ENCODE peak calls at places on chromosomes 7 and 10, in four cellular contexts. P is K562, E is GM12878, A is H1. Z is an unnamed sample.

GRCh38 chr10:92187101-92187500 is 103.8 kb downstream of the CPEB3 start:
- DNase-seq in P (no peak), A (no peak), E (no peak), Z (no peak)

GRCh38 chr10:2890093-2890492 is 177.3 kb upstream of the PFKP start:
- DNase-seq in A (no peak), P (no peak), E (no peak), Z (no peak)

GRCh38 chr10:59585046-59585700 is 124.5 kb downstream of the SLC16A9 start:
- DNase-seq in E (no peak), A (no peak), P (no peak), Z (no peak)

GRCh38 chr7:129612112-129613015 is 844 bp downstream of the NRF1 start:
- DNase-seq in E (no peak), A (no peak), P (peak), Z (no peak)

GRCh38 chr7:157561523-157561785 is 224.7 kb downstream of the DNAJB6 start:
- DNase-seq in A (no peak), P (no peak), E (no peak), Z (no peak)

GRCh38 chr7:144835166-144835611 is 664 bp downstream of the TPK1 start:
- DNase-seq in P (peak), A (no peak), E (peak), Z (peak)

GRCh38 chr10:17562572-17562971 is 54.6 kb downstream of the HACD1 start:
- DNase-seq in A (no peak), E (no peak), P (peak), Z (no peak)

GRCh38 chr7:128259131-128260056 is 18.3 kb downstream of the LEP start:
- DNase-seq in A (no peak), P (peak), E (no peak), Z (no peak)

GRCh38 chr7:22787936-22788335 is 34.7 kb downstream of the TOMM7 start:
- DNase-seq in P (no peak), A (no peak), E (no peak), Z (no peak)

GRCh38 chr7:82567841-82568240 is 124.3 kb upstream of the CACNA2D1 start:
- DNase-seq in P (no peak), E (no peak), A (no peak), Z (no peak)

GRCh38 chr10:34503704-34504103 is 311.4 kb downstream of the PARD3 start:
- DNase-seq in A (no peak), P (no peak), E (no peak), Z (no peak)

GRCh38 chr7:91565499-91566331 is 301.5 kb downstream of the FZD1 start:
- DNase-seq in E (no peak), P (no peak), A (no peak), Z (peak)

GRCh38 chr7:33650828-33651227 is 254.5 kb upstream of the BMPER start:
- DNase-seq in E (no peak), A (no peak), P (no peak), Z (no peak)

GRCh38 chr10:127029061-127029460 is 123.8 kb downstream of the DOCK1 start:
- DNase-seq in P (no peak), E (no peak), A (no peak), Z (no peak)

GRCh38 chr10:29223311-29223710 is 65.6 kb upstream of the LYZL1 start:
- DNase-seq in E (no peak), A (no peak), P (no peak), Z (no peak)

GRCh38 chr7:79709574-79710409 is 256.3 kb upstream of the MAGI2 start:
- DNase-seq in A (no peak), E (no peak), P (no peak), Z (no peak)

GRCh38 chr10:6120691-6121090 is 31.9 kb downstream of the RBM17 start:
- DNase-seq in P (no peak), E (no peak), A (no peak), Z (no peak)

GRCh38 chr10:98694014-98694413 is 247.3 kb upstream of the HPS1 start:
- DNase-seq in A (no peak), P (no peak), E (no peak), Z (no peak)

GRCh38 chr10:15237351-15237750 is 68.9 kb upstream of the NMT2 start:
- DNase-seq in P (no peak), A (no peak), E (no peak), Z (no peak)

GRCh38 chr7:99267530-99268360 is 4.9 kb upstream of the MYH16 start:
- DNase-seq in A (no peak), P (no peak), E (no peak), Z (peak)

GRCh38 chr10:22631185-22631584 is 83.2 kb downstream of the PIP4K2A start:
- DNase-seq in E (no peak), A (no peak), P (no peak), Z (no peak)

GRCh38 chr7:138431517-138431916 is 28.5 kb upstream of the TRIM24 start:
- DNase-seq in E (no peak), P (peak), A (no peak), Z (no peak)

GRCh38 chr7:22854158-22855048 is 31.8 kb upstream of the TOMM7 start:
- DNase-seq in E (peak), A (peak), P (peak), Z (peak)

GRCh38 chr10:86596266-86596665 is 58.1 kb upstream of the OPN4 start:
- DNase-seq in A (no peak), P (no peak), E (no peak), Z (no peak)

GRCh38 chr10:133292919-133293809 is 15.5 kb downstream of the TUBGCP2 start:
- DNase-seq in E (no peak), P (no peak), A (no peak), Z (no peak)

GRCh38 chr10:54985732-54986131 is 184.7 kb upstream of the PCDH15 start:
- DNase-seq in E (no peak), A (no peak), P (peak), Z (peak)

GRCh38 chr10:77264107-77264506 is 373.5 kb downstream of the KCNMA1 start:
- DNase-seq in E (peak), P (no peak), A (no peak), Z (no peak)

GRCh38 chr7:32928785-32929184 is 28.5 kb upstream of the FKBP9 start:
- DNase-seq in E (no peak), A (no peak), P (no peak), Z (no peak)

GRCh38 chr7:55132890-55133551 is 114.2 kb downstream of the EGFR start:
- DNase-seq in P (peak), A (no peak), E (no peak), Z (peak)

GRCh38 chr7:141232286-141233051 is 158.6 kb downstream of the TMEM178B start:
- DNase-seq in P (no peak), A (no peak), E (no peak), Z (no peak)

GRCh38 chr7:13327669-13328068 is 640.2 kb downstream of the ARL4A start:
- DNase-seq in P (no peak), A (no peak), E (no peak), Z (no peak)
- TF ChIP-seq TAF1 in P (no peak), A (no peak), E (no peak), Z (no peak)

DNA sequence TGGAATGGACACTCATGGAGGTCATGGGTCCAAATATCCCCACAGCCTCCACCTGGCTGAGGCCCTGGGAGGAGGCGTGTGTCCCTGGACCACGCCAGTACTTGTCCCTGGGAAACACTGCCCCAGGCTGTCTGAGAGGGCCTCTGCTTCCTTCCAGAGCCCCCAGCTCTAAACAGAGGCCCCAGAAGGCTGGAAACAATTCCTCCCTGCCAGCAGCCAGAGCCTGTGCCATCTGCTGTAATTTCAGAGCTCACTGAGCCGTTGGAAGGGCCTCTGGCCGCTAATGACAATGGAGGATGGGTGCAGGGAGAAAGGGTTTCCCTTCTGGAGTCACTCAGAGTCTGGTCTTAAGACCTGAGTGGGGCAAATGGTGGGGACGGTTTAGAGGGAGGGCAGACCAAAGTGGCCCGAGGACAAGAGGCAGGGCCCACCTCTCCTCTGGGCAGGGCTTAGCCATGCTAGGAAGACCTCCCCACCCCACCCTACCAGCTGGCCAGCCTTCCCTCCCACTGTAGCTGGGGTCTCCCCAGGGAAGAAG is 7.1 kb downstream of the CHAT start:
- DNase-seq in A (no peak), P (no peak), E (no peak), Z (no peak)
- TF ChIP-seq HDAC6 in A (no peak), P (no peak), E (no peak), Z (no peak)

GRCh38 chr7:10934292-10934691 is 39.4 kb upstream of the PHF14 start:
- DNase-seq in E (no peak), P (no peak), A (no peak), Z (no peak)
- TF ChIP-seq CREB1 in E (no peak), P (no peak), A (no peak), Z (no peak)

GRCh38 chr7:106345421-106346166 is 60.8 kb upstream of the NAMPT start:
- DNase-seq in A (no peak), E (no peak), P (peak), Z (no peak)
- TF ChIP-seq TAF1 in A (no peak), E (no peak), P (no peak), Z (no peak)

GRCh38 chr10:102627446-102628293 is 16.6 kb upstream of the TRIM8 start:
- DNase-seq in P (no peak), A (peak), E (no peak), Z (peak)
- TF ChIP-seq HDAC6 in P (no peak), A (no peak), E (no peak), Z (no peak)

GRCh38 chr10:125156739-125157472 is 3.5 kb downstream of the CTBP2 start:
- DNase-seq in A (no peak), P (no peak), E (no peak), Z (no peak)
- TF ChIP-seq CREB1 in A (no peak), P (no peak), E (no peak), Z (no peak)

GRCh38 chr7:134420509-134421125 is 38.3 kb downstream of the AKR1B1 start:
- DNase-seq in E (no peak), A (no peak), P (peak), Z (peak)

GRCh38 chr7:134422646-134423045 is 36.3 kb downstream of the AKR1B1 start:
- DNase-seq in E (no peak), P (no peak), A (no peak), Z (peak)

GRCh38 chr7:134419085-134419484 is 39.8 kb downstream of the AKR1B1 start:
- DNase-seq in A (no peak), P (no peak), E (no peak), Z (peak)

GRCh38 chr7:134421998-134422397 is 36.9 kb downstream of the AKR1B1 start:
- DNase-seq in A (no peak), E (no peak), P (no peak), Z (no peak)

GRCh38 chr7:134419875-134420274 is 39.0 kb downstream of the AKR1B1 start:
- DNase-seq in P (peak), A (no peak), E (no peak), Z (no peak)
- TF ChIP-seq TAF1 in P (no peak), A (no peak), E (no peak), Z (no peak)

GRCh38 chr7:26992670-26993069 is 103.1 kb downstream of the HOXA1 start:
- DNase-seq in P (no peak), E (no peak), A (no peak), Z (no peak)
- TF ChIP-seq HDAC6 in P (no peak), E (no peak), A (no peak), Z (no peak)

Z was measured in HepG2.